ENCODE peak calls at places on chromosomes 11 and 22, in four cellular contexts. One of them, this sample, is unnamed.

GRCh38 chr11:116422976-116423375 is 349.8 kb downstream of the BUD13 start:
- DNase-seq in SHP77: no peak
- DNase-seq in EH: no peak
- DNase-seq in HuH-7.5: no peak
- DNase-seq in this sample: no peak

GRCh38 chr11:63504054-63504453 is 1.8 kb upstream of the LGALS12 start:
- DNase-seq in EH: no peak
- DNase-seq in SHP77: no peak
- DNase-seq in HuH-7.5: no peak
- DNase-seq in this sample: no peak

GRCh38 chr11:65422633-65423515 is at the start of gene NEAT1:
- DNase-seq in HuH-7.5: peak; percentile 58
- DNase-seq in SHP77: peak; percentile 81
- DNase-seq in EH: peak; percentile 97
- DNase-seq in this sample: peak; percentile 46

GRCh38 chr11:2475151-2475918 is 30.5 kb downstream of the KCNQ1 start:
- DNase-seq in EH: no peak
- DNase-seq in SHP77: no peak
- DNase-seq in HuH-7.5: no peak
- DNase-seq in this sample: no peak

GRCh38 chr11:87462171-87462570 is 424.4 kb downstream of the TMEM135 start:
- DNase-seq in EH: no peak
- DNase-seq in HuH-7.5: no peak
- DNase-seq in SHP77: no peak
- DNase-seq in this sample: no peak

GRCh38 chr11:18878211-18878610 is 61.0 kb downstream of the MRGPRX1 start:
- DNase-seq in SHP77: no peak
- DNase-seq in HuH-7.5: no peak
- DNase-seq in EH: no peak
- DNase-seq in this sample: no peak

GRCh38 chr11:61524446-61524845 is 15.9 kb downstream of the LRRC10B start:
- DNase-seq in SHP77: no peak
- DNase-seq in EH: no peak
- DNase-seq in HuH-7.5: no peak
- DNase-seq in this sample: no peak

GRCh38 chr11:7613394-7613720 is 59.9 kb downstream of the CYB5R2 start:
- DNase-seq in SHP77: no peak
- DNase-seq in HuH-7.5: no peak
- DNase-seq in EH: no peak
- DNase-seq in this sample: no peak

GRCh38 chr11:15591112-15591537 is 476.4 kb downstream of the INSC start:
- DNase-seq in EH: no peak
- DNase-seq in SHP77: no peak
- DNase-seq in HuH-7.5: no peak
- DNase-seq in this sample: no peak

GRCh38 chr11:61917357-61918109 is at the start of gene RAB3IL1:
- DNase-seq in HuH-7.5: peak; percentile 95
- DNase-seq in EH: peak; percentile 69
- DNase-seq in SHP77: no peak
- DNase-seq in this sample: no peak

GRCh38 chr22:44816141-44816540 is 63.8 kb downstream of the ARHGAP8 start:
- DNase-seq in HuH-7.5: no peak
- DNase-seq in EH: peak; percentile 5
- DNase-seq in SHP77: no peak
- DNase-seq in this sample: no peak

GRCh38 chr11:115769891-115770290 is 265.7 kb upstream of the CADM1 start:
- DNase-seq in HuH-7.5: no peak
- DNase-seq in SHP77: no peak
- DNase-seq in EH: no peak
- DNase-seq in this sample: no peak

GRCh38 chr11:45145421-45146071 is 893 bp upstream of the PRDM11 start:
- DNase-seq in HuH-7.5: peak; percentile 33
- DNase-seq in SHP77: no peak
- DNase-seq in EH: peak; percentile 77
- DNase-seq in this sample: no peak

GRCh38 chr11:94885581-94885980 is 87.8 kb downstream of the CWC15 start:
- DNase-seq in HuH-7.5: no peak
- DNase-seq in SHP77: no peak
- DNase-seq in EH: no peak
- DNase-seq in this sample: no peak

GRCh38 chr11:88320149-88320559 is 17.4 kb downstream of the CTSC start:
- DNase-seq in HuH-7.5: no peak
- DNase-seq in EH: peak; percentile 95
- DNase-seq in SHP77: no peak
- DNase-seq in this sample: no peak